ENCODE peak calls at places on chromosomes 1 and 21, in seven cellular contexts. J is IMR-90, S is neuronal stem cell, H is H9, E is mesenchymal stem cell, K is mesendoderm, I is trophoblast cell. U is an unnamed sample.

GRCh38 chr1:209065350-209065749 is 518.2 kb upstream of the CAMK1G start:
- DNase-seq in H (no peak), S (no peak), K (no peak), J (no peak), E (no peak), I (no peak), U (no peak)

GRCh38 chr1:37721565-37721964 is 29.2 kb downstream of the CDCA8 start:
- DNase-seq in J (no peak), E (no peak), H (peak), K (no peak), I (no peak), S (no peak), U (no peak)

GRCh38 chr1:182235952-182236650 is 155.5 kb downstream of the GLUL start:
- DNase-seq in H (no peak), J (peak), S (no peak), I (no peak), K (no peak), E (no peak), U (no peak)

GRCh38 chr1:205396972-205397616 is 24.8 kb downstream of the LEMD1 start:
- DNase-seq in H (peak), K (peak), S (peak), J (peak), I (peak), E (peak), U (no peak)

GRCh38 chr1:24051206-24051945 is 60.6 kb downstream of the MYOM3 start:
- DNase-seq in J (no peak), S (no peak), E (no peak), K (no peak), H (no peak), I (peak), U (no peak)

GRCh38 chr1:201310986-201311355 is 27.7 kb downstream of the PKP1 start:
- DNase-seq in E (no peak), S (no peak), K (no peak), I (peak), H (no peak), J (peak), U (no peak)

GRCh38 chr1:59645893-59646292 is 168.9 kb upstream of the HOOK1 start:
- DNase-seq in J (peak), I (no peak), S (no peak), H (no peak), K (peak), E (no peak), U (no peak)

GRCh38 chr1:149844096-149844495 is 55.3 kb upstream of the BOLA1 start:
- DNase-seq in S (no peak), K (peak), E (peak), J (peak), I (peak), H (no peak), U (no peak)

GRCh38 chr1:229714964-229715603 is 89.0 kb downstream of the URB2 start:
- DNase-seq in E (peak), S (no peak), K (peak), H (peak), J (peak), I (peak), U (peak)

GRCh38 chr1:32335619-32335950 is 448 bp downstream of the MARCKSL1 start:
- DNase-seq in H (no peak), J (no peak), S (no peak), I (no peak), K (no peak), E (no peak), U (no peak)

GRCh38 chr1:90083995-90084394 is 89.1 kb downstream of the ZNF326 start:
- DNase-seq in E (no peak), I (no peak), H (no peak), K (no peak), S (no peak), J (no peak), U (no peak)

GRCh38 chr1:37484325-37485051 is 10.1 kb downstream of the ZC3H12A start:
- DNase-seq in J (no peak), E (no peak), I (peak), S (no peak), H (no peak), K (no peak), U (no peak)

GRCh38 chr1:223341111-223341510 is 22.9 kb downstream of the SUSD4 start:
- DNase-seq in K (no peak), I (no peak), J (peak), H (no peak), E (no peak), S (no peak), U (no peak)

GRCh38 chr1:231232870-231233734 is 7.9 kb upstream of the GNPAT start:
- DNase-seq in H (no peak), J (no peak), S (no peak), I (no peak), K (no peak), E (no peak), U (no peak)
- H3K4ac ChIP-seq in H (no peak), J (no peak), S (no peak), I (no peak), K (no peak), E (no peak), U (no peak)

GRCh38 chr1:6317101-6317760 is 56.3 kb upstream of the GPR153 start:
- DNase-seq in I (no peak), K (no peak), J (peak), H (no peak), S (no peak), E (peak), U (no peak)
- H3K4ac ChIP-seq in I (no peak), K (no peak), J (no peak), H (no peak), S (no peak), E (no peak), U (no peak)

GRCh38 chr21:14918542-14918941 is 146.3 kb downstream of the NRIP1 start:
- DNase-seq in K (peak), E (no peak), H (no peak), J (no peak), I (peak), S (no peak), U (no peak)
- H3K4ac ChIP-seq in K (no peak), E (no peak), H (no peak), J (peak), I (peak), S (no peak), U (no peak)

GRCh38 chr1:212606042-212606733 is 2.4 kb upstream of the ATF3 start:
- DNase-seq in J (no peak), H (no peak), S (no peak), K (peak), I (peak), E (peak), U (no peak)
- H3K4ac ChIP-seq in J (no peak), H (no peak), S (no peak), K (no peak), I (no peak), E (no peak), U (no peak)

DNA sequence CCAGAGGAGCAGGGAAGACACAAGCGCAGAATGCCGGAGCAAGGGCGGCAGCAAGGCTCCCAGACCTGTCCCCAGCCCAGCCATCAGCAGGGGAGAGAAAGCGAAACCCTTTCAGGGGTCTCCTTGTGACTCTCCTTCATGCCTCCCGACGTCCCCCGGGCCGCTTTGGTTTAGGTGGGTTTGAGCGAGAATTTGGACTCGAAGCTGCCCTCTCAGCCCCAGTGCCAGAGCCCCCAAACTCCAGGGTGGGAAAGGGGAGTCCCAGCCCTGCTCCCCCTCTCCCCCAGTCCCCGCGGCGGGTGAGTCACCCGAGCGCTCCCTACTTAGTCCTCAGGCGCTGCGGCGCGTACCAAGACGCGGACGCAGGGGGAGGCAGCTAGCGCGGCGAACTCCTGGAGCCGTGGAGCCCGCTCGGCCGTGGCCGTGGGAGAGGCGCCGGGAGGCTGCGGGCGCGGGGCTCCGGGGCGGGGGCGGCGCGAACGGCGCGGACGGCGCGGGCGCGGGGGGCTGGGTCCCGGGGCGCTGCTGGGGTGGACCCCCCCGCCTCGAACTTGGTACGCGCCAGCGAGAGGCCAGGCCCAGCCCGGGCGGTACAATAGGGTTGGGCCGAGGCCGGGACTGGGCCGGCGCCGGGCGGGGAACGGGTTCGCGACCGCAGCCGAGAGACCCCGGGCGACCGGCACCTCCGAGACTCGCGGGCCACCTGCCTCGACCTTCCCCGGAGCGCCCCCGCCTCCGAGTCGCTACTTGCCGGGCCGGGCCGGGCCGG is at the start of gene MAP7D1:
- DNase-seq in S (peak), H (peak), E (peak), K (peak), J (peak), I (peak), U (no peak)
- H3K4ac ChIP-seq in S (peak), H (no peak), E (peak), K (peak), J (peak), I (peak), U (no peak)

GRCh38 chr1:44950434-44950833 is 36.0 kb downstream of the EIF2B3 start:
- DNase-seq in K (no peak), J (no peak), I (no peak), H (no peak), S (no peak), E (no peak), U (no peak)

GRCh38 chr1:44949286-44949685 is 37.1 kb downstream of the EIF2B3 start:
- DNase-seq in J (no peak), I (no peak), E (no peak), S (no peak), K (no peak), H (no peak), U (no peak)

GRCh38 chr1:44947774-44948311 is 38.6 kb downstream of the EIF2B3 start:
- DNase-seq in K (no peak), E (peak), I (no peak), J (no peak), H (no peak), S (no peak), U (no peak)

GRCh38 chr1:44947060-44947773 is 39.2 kb downstream of the EIF2B3 start:
- DNase-seq in H (no peak), J (peak), I (no peak), K (no peak), S (no peak), E (peak), U (no peak)

GRCh38 chr1:44950892-44951291 is 35.5 kb downstream of the EIF2B3 start:
- DNase-seq in S (no peak), E (no peak), H (no peak), K (no peak), I (peak), J (no peak), U (no peak)
- H3K4ac ChIP-seq in S (no peak), E (no peak), H (no peak), K (no peak), I (no peak), J (no peak), U (no peak)

DNA sequence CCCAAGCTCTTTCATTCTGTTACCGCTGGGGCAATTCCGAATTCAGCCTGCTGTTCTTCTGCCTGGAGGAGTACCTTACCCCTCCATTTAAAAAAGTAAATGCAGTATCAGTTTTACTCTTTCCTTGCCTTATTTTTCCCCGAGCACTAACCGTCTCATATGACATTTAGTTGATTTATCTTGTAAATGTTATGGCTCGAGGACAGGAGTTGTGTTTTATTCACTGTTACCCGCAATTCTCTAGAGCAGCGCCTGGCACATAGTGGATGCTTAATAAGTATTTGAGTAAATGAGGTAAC is 425 bp upstream of the TADA1 start:
- DNase-seq in I (no peak), E (no peak), J (no peak), S (no peak), H (no peak), K (no peak), U (no peak)
- H3K4ac ChIP-seq in I (no peak), E (no peak), J (no peak), S (no peak), H (no peak), K (no peak), U (no peak)

GRCh38 chr1:152448496-152448895 is 34.4 kb upstream of the CRNN start:
- DNase-seq in E (no peak), J (no peak), I (no peak), K (no peak), H (no peak), S (no peak), U (no peak)
- H3K4ac ChIP-seq in E (no peak), J (no peak), I (no peak), K (no peak), H (no peak), S (no peak), U (no peak)